ENCODE peak calls at places on chromosome 3, in ten cellular contexts. M is endothelial cell; E is GF-D8; P is activated CD4-positive, alpha-beta T cell treated with anti-CD3 and anti-CD28 coated beads, Interleukin-2, amount 50 U/mL, for 24 hours; Z is cardiac fibroblast; R is GM19239; O is activated CD8-positive, alpha-beta memory T cell treated with anti-CD3 and anti-CD28 coated beads, Interleukin-2, amount 50 U/mL, for 4 hours; B is nephron progenitor cell; C is AG08396; H is T47D. Q is an unnamed sample.

GRCh38 chr3:60147249-60147648 is 1097.4 kb upstream of the CFAP20DC start:
- DNase-seq in E (no peak), P (no peak), Z (no peak), H (no peak), M (no peak), R (no peak), C (no peak), O (no peak), B (no peak), Q (no peak)

GRCh38 chr3:10527295-10528016 is 22.1 kb upstream of the ATP2B2 start:
- DNase-seq in P (no peak), C (no peak), Z (no peak), H (no peak), M (no peak), O (no peak), R (no peak), E (no peak), B (no peak), Q (no peak)

GRCh38 chr3:168040624-168041208 is 55.0 kb downstream of the GOLIM4 start:
- DNase-seq in B (no peak), O (no peak), R (no peak), M (peak; percentile 18), Z (peak; percentile 79), E (peak; percentile 49), H (peak; percentile 83), P (no peak), C (peak; percentile 43), Q (no peak)

GRCh38 chr3:141625506-141625905 is 112.6 kb upstream of the RNF7 start:
- DNase-seq in M (no peak), H (no peak), B (no peak), R (no peak), C (peak; percentile 40), P (no peak), E (no peak), O (no peak), Z (peak; percentile 59), Q (no peak)

GRCh38 chr3:128317698-128318231 is 148.9 kb downstream of the DNAJB8 start:
- DNase-seq in M (no peak), R (no peak), O (no peak), C (no peak), Z (no peak), H (no peak), B (no peak), E (no peak), P (no peak), Q (no peak)

GRCh38 chr3:59573911-59574310 is 524.1 kb upstream of the CFAP20DC start:
- DNase-seq in P (no peak), M (no peak), R (no peak), H (peak; percentile 34), B (no peak), O (no peak), E (no peak), C (peak; percentile 50), Z (peak; percentile 91), Q (no peak)

GRCh38 chr3:179071161-179071568 is 444 bp downstream of the ZMAT3 start:
- DNase-seq in H (peak; percentile 57), B (no peak), Z (peak; percentile 61), P (peak; percentile 39), R (no peak), E (no peak), O (peak; percentile 58), M (no peak), C (peak; percentile 62), Q (no peak)

GRCh38 chr3:52242039-52242438 is 3.1 kb upstream of the TWF2 start:
- DNase-seq in M (no peak), Z (no peak), C (no peak), R (no peak), O (no peak), P (no peak), H (no peak), B (no peak), E (no peak), Q (no peak)

GRCh38 chr3:5144316-5144994 is 22.4 kb downstream of the ARL8B start:
- DNase-seq in M (no peak), P (no peak), C (no peak), E (peak; percentile 20), B (no peak), Z (no peak), H (peak; percentile 70), R (no peak), O (no peak), Q (no peak)

GRCh38 chr3:169998668-169999131 is 32.1 kb downstream of the SEC62 start:
- DNase-seq in P (no peak), C (peak; percentile 61), O (no peak), E (no peak), B (no peak), R (no peak), H (peak; percentile 91), M (no peak), Z (peak; percentile 94), Q (no peak)

GRCh38 chr3:69082805-69083204 is 1.9 kb upstream of the ARL6IP5 start:
- DNase-seq in C (no peak), P (peak; percentile 83), O (peak; percentile 64), M (no peak), B (peak; percentile 43), H (no peak), R (no peak), Z (peak; percentile 89), E (peak; percentile 79), Q (peak; percentile 92)

GRCh38 chr3:16066545-16066944 is 107.9 kb upstream of the GALNT15 start:
- DNase-seq in H (no peak), B (no peak), R (no peak), P (no peak), Z (peak; percentile 51), O (no peak), M (no peak), C (no peak), E (no peak), Q (no peak)

GRCh38 chr3:126390751-126391150 is 4.0 kb upstream of the CFAP100 start:
- DNase-seq in H (no peak), C (no peak), R (no peak), E (no peak), M (no peak), B (no peak), Z (no peak), O (no peak), P (no peak), Q (no peak)

GRCh38 chr3:23923786-23924185 is 6.9 kb downstream of the RPL15 start:
- DNase-seq in C (no peak), B (peak; percentile 31), P (no peak), E (no peak), H (no peak), R (no peak), O (no peak), Z (peak; percentile 46), M (no peak), Q (no peak)

GRCh38 chr3:131694351-131694750 is 191.6 kb upstream of the MRPL3 start:
- DNase-seq in Z (peak; percentile 13), B (no peak), M (no peak), O (no peak), E (no peak), C (no peak), P (no peak), H (no peak), R (no peak), Q (no peak)

GRCh38 chr3:167066977-167067843 is 312.9 kb downstream of the ZBBX start:
- DNase-seq in E (no peak), P (no peak), B (no peak), O (no peak), Z (no peak), R (no peak), H (no peak), M (no peak), C (peak; percentile 2), Q (no peak)

GRCh38 chr3:45950131-45950530 is 6.9 kb downstream of the CXCR6 start:
- DNase-seq in M (no peak), E (no peak), O (no peak), R (no peak), B (no peak), H (no peak), Z (no peak), P (no peak), C (no peak), Q (no peak)

GRCh38 chr3:160006282-160007163 is 17.9 kb downstream of the IL12A start:
- DNase-seq in P (no peak), H (peak; percentile 87), R (no peak), M (peak; percentile 52), Z (peak; percentile 83), E (peak; percentile 9), C (peak; percentile 72), O (no peak), B (peak; percentile 46), Q (no peak)

GRCh38 chr3:7709383-7710082 is 792.1 kb upstream of the LMCD1 start:
- DNase-seq in C (no peak), Z (peak; percentile 26), B (no peak), O (no peak), E (no peak), P (no peak), M (no peak), R (no peak), H (no peak), Q (no peak)

GRCh38 chr3:169173231-169173630 is 490.3 kb downstream of the MECOM start:
- DNase-seq in E (no peak), H (peak; percentile 98), P (no peak), O (no peak), C (no peak), R (no peak), Z (no peak), B (no peak), M (no peak), Q (no peak)

Q was measured in GM12878.